ENCODE peak calls at places on chromosomes 16 and 17, in eight cellular contexts. M is neural crest cell; U is activated naive CD4-positive, alpha-beta T cell treated with Interleukin-2 at 50 U/mL for 16 hours; F is Peyer's patch; T is Kasumi-1; A is activated T-cell treated with anti-CD3 and anti-CD28 coated beads for 24 hours; G is right atrium auricular region; S is mesothelial cell of epicardium. O is an unnamed sample.

GRCh38 chr17:81396722-81397313 is 1.6 kb downstream of the BAHCC1 start:
- DNase-seq in M (peak), U (peak), F (peak), T (peak), A (no peak), G (no peak), S (no peak), O (peak)

GRCh38 chr17:79771276-79771675 is 6.7 kb upstream of the CBX2 start:
- DNase-seq in M (no peak), U (no peak), F (no peak), T (no peak), A (no peak), G (no peak), S (no peak), O (no peak)

GRCh38 chr17:32277284-32277683 is 11.7 kb downstream of the RHBDL3 start:
- DNase-seq in M (no peak), U (no peak), F (no peak), T (peak), A (no peak), G (no peak), S (peak), O (peak)

GRCh38 chr16:58426960-58427359 is 34.7 kb downstream of the GINS3 start:
- DNase-seq in M (no peak), U (no peak), F (no peak), T (no peak), A (no peak), G (no peak), S (no peak), O (no peak)

GRCh38 chr16:55822280-55822810 is 10.6 kb downstream of the CES1 start:
- DNase-seq in M (no peak), U (no peak), F (no peak), T (no peak), A (no peak), G (no peak), S (no peak), O (no peak)

GRCh38 chr17:8016632-8017424 is 14.4 kb downstream of the GUCY2D start:
- DNase-seq in M (peak), U (peak), F (peak), T (no peak), A (peak), G (peak), S (no peak), O (peak)

GRCh38 chr16:81657731-81658130 is 121.4 kb upstream of the PLCG2 start:
- DNase-seq in M (no peak), U (no peak), F (no peak), T (no peak), A (no peak), G (no peak), S (no peak), O (no peak)

GRCh38 chr17:41491476-41491875 is 1.8 kb upstream of the KRT36 start:
- DNase-seq in M (no peak), U (no peak), F (no peak), T (no peak), A (no peak), G (no peak), S (no peak), O (no peak)

GRCh38 chr16:86734559-86735480 is 156.5 kb downstream of the FOXL1 start:
- DNase-seq in M (no peak), U (no peak), F (no peak), T (no peak), A (no peak), G (no peak), S (no peak), O (peak)

GRCh38 chr16:65658339-65659275 is 536.7 kb upstream of the CDH11 start:
- DNase-seq in M (no peak), U (no peak), F (no peak), T (no peak), A (no peak), G (no peak), S (no peak), O (peak)

GRCh38 chr17:20121359-20122235 is 112.4 kb downstream of the SPECC1 start:
- DNase-seq in M (peak), U (peak), F (peak), T (peak), A (peak), G (no peak), S (no peak), O (peak)

GRCh38 chr17:75288784-75289121 is 480 bp downstream of the SLC25A19 start:
- DNase-seq in M (peak), U (no peak), F (no peak), T (peak), A (no peak), G (no peak), S (no peak), O (no peak)

O was measured in EH.